ENCODE peak calls at places on chromosome 10, in seven cellular contexts. M, Y, Q, C, D, H and E are unnamed samples.

GRCh38 chr10:116748041-116748440 is 5.7 kb upstream of the HSPA12A start:
- DNase-seq in C (no peak), Q (peak; percentile 59), H (no peak), M (peak; percentile 77), D (no peak), Y (no peak), E (no peak)

GRCh38 chr10:119657725-119658124 is 6.5 kb downstream of the BAG3 start:
- DNase-seq in H (no peak), D (no peak), M (peak; percentile 48), C (no peak), Q (peak; percentile 82), Y (no peak), E (no peak)

GRCh38 chr10:34305189-34305588 is 509.9 kb downstream of the PARD3 start:
- DNase-seq in Y (no peak), C (no peak), D (no peak), M (no peak), Q (no peak), H (peak; percentile 88), E (no peak)

GRCh38 chr10:129106314-129106713 is 360.7 kb upstream of the MGMT start:
- DNase-seq in Q (no peak), H (no peak), D (no peak), M (no peak), Y (no peak), C (no peak), E (no peak)

GRCh38 chr10:80535671-80536360 is 1.9 kb upstream of the SH2D4B start:
- DNase-seq in M (no peak), Y (peak; percentile 90), Q (peak; percentile 80), C (peak; percentile 70), D (no peak), H (peak; percentile 90), E (peak; percentile 25)

GRCh38 chr10:47441973-47442750 is 41.8 kb downstream of the ANXA8 start:
- DNase-seq in M (no peak), H (peak; percentile 58), D (no peak), C (no peak), Q (no peak), Y (no peak), E (no peak)

GRCh38 chr10:29160110-29160669 is 128.7 kb upstream of the LYZL1 start:
- DNase-seq in D (peak; percentile 88), Y (no peak), C (no peak), H (no peak), M (peak; percentile 89), Q (peak; percentile 73), E (no peak)

GRCh38 chr10:96299383-96299782 is 4.9 kb upstream of the DNTT start:
- DNase-seq in M (no peak), Q (no peak), H (no peak), C (no peak), Y (peak; percentile 70), D (no peak), E (no peak)

GRCh38 chr10:64506963-64507362 is 985.8 kb downstream of the REEP3 start:
- DNase-seq in Y (no peak), D (no peak), Q (no peak), M (no peak), C (no peak), H (no peak), E (no peak)

GRCh38 chr10:125721035-125721434 is 1.5 kb downstream of the EDRF1 start:
- DNase-seq in D (no peak), Y (no peak), C (no peak), H (no peak), Q (no peak), M (no peak), E (no peak)

GRCh38 chr10:74575191-74575720 is 251.1 kb upstream of the KAT6B start:
- DNase-seq in C (no peak), Y (no peak), H (no peak), Q (no peak), M (no peak), D (no peak), E (no peak)

GRCh38 chr10:110153396-110153795 is 54.0 kb upstream of the MXI1 start:
- DNase-seq in Y (peak; percentile 46), C (no peak), M (no peak), H (no peak), D (no peak), Q (no peak), E (no peak)

GRCh38 chr10:110214380-110214826 is 7.0 kb downstream of the MXI1 start:
- DNase-seq in Q (no peak), C (no peak), M (peak; percentile 42), H (no peak), D (no peak), Y (no peak), E (no peak)

GRCh38 chr10:133123050-133123745 is 35.5 kb downstream of the ADGRA1 start:
- DNase-seq in Q (no peak), M (no peak), H (no peak), C (no peak), Y (no peak), D (no peak), E (no peak)

GRCh38 chr10:15540729-15541128 is 169.6 kb upstream of the FAM171A1 start:
- DNase-seq in D (no peak), Q (no peak), M (no peak), Y (no peak), H (no peak), C (no peak), E (no peak)

GRCh38 chr10:116771891-116772290 is 29.5 kb upstream of the HSPA12A start:
- DNase-seq in M (no peak), H (no peak), Y (no peak), C (no peak), D (no peak), Q (no peak), E (no peak)

GRCh38 chr10:1132584-1132983 is 76.4 kb downstream of the WDR37 start:
- DNase-seq in Y (no peak), D (no peak), Q (no peak), H (no peak), C (no peak), M (no peak), E (no peak)

GRCh38 chr10:51311232-51311631 is 236.9 kb downstream of the PRKG1 start:
- DNase-seq in M (peak; percentile 39), Q (no peak), D (no peak), H (no peak), C (no peak), Y (no peak), E (no peak)

GRCh38 chr10:125054664-125055273 is 105.6 kb downstream of the CTBP2 start:
- DNase-seq in D (no peak), C (no peak), M (no peak), H (no peak), Q (no peak), Y (no peak), E (no peak)

GRCh38 chr10:81179805-81180452 is 642.2 kb downstream of the SH2D4B start:
- DNase-seq in C (no peak), Y (no peak), H (no peak), Q (peak; percentile 10), M (peak; percentile 2), D (no peak), E (no peak)

GRCh38 chr10:103168436-103168835 is 24.6 kb downstream of the NT5C2 start:
- DNase-seq in Q (no peak), H (no peak), D (no peak), M (peak; percentile 78), Y (no peak), C (no peak), E (no peak)

GRCh38 chr10:91253300-91253699 is 32.8 kb downstream of the PCGF5 start:
- DNase-seq in Q (no peak), D (no peak), Y (no peak), C (no peak), H (no peak), M (no peak), E (no peak)

GRCh38 chr10:91250341-91250740 is 29.9 kb downstream of the PCGF5 start:
- DNase-seq in D (no peak), Q (no peak), H (no peak), C (no peak), M (no peak), Y (no peak), E (no peak)

GRCh38 chr10:91251430-91252056 is 31.1 kb downstream of the PCGF5 start:
- DNase-seq in C (peak; percentile 45), D (peak; percentile 30), M (peak; percentile 62), Q (peak; percentile 75), H (no peak), Y (peak; percentile 62), E (peak; percentile 3)

GRCh38 chr10:91247360-91248111 is 27.1 kb downstream of the PCGF5 start:
- DNase-seq in H (no peak), Q (peak; percentile 5), M (peak; percentile 12), Y (no peak), C (no peak), D (peak; percentile 54), E (no peak)

GRCh38 chr10:91249700-91250099 is 29.2 kb downstream of the PCGF5 start:
- DNase-seq in C (no peak), Y (no peak), Q (no peak), H (no peak), M (no peak), D (no peak), E (no peak)
- H3K4me1 ChIP-seq in C (peaks cover 10% of the 10 kb centered on the region), Y (peaks cover 33% of the 10 kb centered on the region), Q (no peaks in the 10 kb centered on the region), H (peaks cover 5% of the 10 kb centered on the region), M (peaks cover 2% of the 10 kb centered on the region), D (peaks cover 35% of the 10 kb centered on the region), E (no peaks in the 10 kb centered on the region)

DNA sequence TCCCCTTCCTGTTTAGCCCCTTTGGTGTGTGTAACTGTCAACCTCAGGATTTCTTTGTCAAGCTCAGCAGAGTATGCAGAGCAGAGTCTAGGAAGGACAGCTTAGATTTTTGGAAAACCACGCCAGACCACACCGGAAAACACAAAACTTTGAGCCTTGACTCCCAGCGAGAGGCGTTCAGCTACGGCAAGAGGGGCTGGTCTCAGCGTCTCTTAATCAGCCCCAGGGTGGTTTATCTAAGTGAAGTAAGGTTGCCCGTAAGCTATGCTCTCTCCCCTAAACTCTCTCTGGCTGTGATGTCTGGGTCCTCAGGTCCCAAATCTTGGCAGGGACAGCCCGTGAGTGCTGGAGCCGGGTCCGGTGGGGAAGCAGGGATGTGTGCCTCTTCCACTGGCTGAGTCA is 230.9 kb downstream of the KLF6 start:
- DNase-seq in Q (no peak), Y (no peak), H (no peak), M (no peak), C (no peak), D (no peak), E (no peak)
- H3K36me3 ChIP-seq in Q (no peaks in the 10 kb centered on the region), Y (no peaks in the 10 kb centered on the region), H (no peaks in the 10 kb centered on the region), M (no peaks in the 10 kb centered on the region), C (no peaks in the 10 kb centered on the region), D (no peaks in the 10 kb centered on the region), E (no peaks in the 10 kb centered on the region)

DNA sequence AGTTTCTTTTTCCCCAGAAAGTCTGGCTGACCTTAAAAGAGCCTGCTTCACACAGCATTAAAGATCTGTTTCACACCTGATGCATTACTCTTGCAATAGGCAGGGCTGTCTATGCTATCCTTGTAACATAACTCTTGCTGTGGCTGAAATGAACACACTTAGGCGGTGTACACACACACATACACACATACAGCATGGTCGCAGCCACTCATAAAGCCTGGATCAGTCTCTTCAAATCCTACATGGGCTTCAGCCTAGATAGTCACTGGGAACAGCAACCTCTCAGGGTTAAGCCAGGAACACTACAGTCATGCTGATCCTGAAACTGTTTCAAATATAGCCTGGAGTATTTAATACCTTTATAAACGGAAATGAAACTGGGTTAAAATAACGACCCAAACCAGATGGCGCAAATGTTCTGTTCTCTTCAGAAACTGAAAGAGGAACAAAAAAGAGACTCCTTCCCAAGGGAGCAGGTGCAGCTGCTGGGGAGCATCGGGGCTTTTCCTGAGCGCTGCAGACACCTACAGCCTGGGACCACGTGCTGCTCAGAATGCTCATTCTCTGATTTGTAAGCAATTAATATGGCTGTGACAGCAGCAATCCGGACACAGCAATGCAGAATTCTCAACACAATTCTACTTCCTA is 61.0 kb upstream of the SFMBT2 start:
- DNase-seq in M (no peak), D (no peak), Y (no peak), Q (peak; percentile 39), H (no peak), C (no peak), E (no peak)
- H3K4me1 ChIP-seq in M (no peaks in the 10 kb centered on the region), D (no peaks in the 10 kb centered on the region), Y (peaks cover 12% of the 10 kb centered on the region), Q (no peaks in the 10 kb centered on the region), H (peaks cover 8% of the 10 kb centered on the region), C (peaks cover 11% of the 10 kb centered on the region), E (no peaks in the 10 kb centered on the region)

GRCh38 chr10:100204370-100204769 is 18.5 kb upstream of the ERLIN1 start:
- DNase-seq in D (no peak), C (no peak), Y (no peak), H (no peak), M (no peak), Q (no peak), E (no peak)
- H3K36me3 ChIP-seq in D (peaks cover 78% of the 10 kb centered on the region), C (peaks cover 3% of the 10 kb centered on the region), Y (peaks cover 28% of the 10 kb centered on the region), H (peaks cover 95% of the 10 kb centered on the region), M (peaks cover 25% of the 10 kb centered on the region), Q (no peaks in the 10 kb centered on the region), E (peaks cover 99% of the 10 kb centered on the region)